ENCODE peak calls at places on chromosome 7, in five cellular contexts. J, Y, U, P and V are unnamed samples.
A peak's percentile ranks its signal among the peaks of the same experiment; 100 is the strongest.

GRCh38 chr7:91929463-91929862 is 11.2 kb upstream of the AKAP9 start:
- DNase-seq in J (no peak), Y (no peak), U (no peak), P (no peak), V (no peak)

GRCh38 chr7:134546903-134547737 is 1.8 kb upstream of the AKR1B15 start:
- DNase-seq in J (no peak), Y (peak; percentile 46), U (peak; percentile 80), P (peak; percentile 82), V (peak; percentile 60)

GRCh38 chr7:155618708-155619633 is 25.5 kb upstream of the RBM33 start:
- DNase-seq in J (peak; percentile 95), Y (no peak), U (no peak), P (no peak), V (no peak)

GRCh38 chr7:46145412-46145811 is 224.3 kb upstream of the IGFBP3 start:
- DNase-seq in J (no peak), Y (no peak), U (no peak), P (peak; percentile 49), V (no peak)

GRCh38 chr7:41573017-41573416 is 129.9 kb downstream of the INHBA start:
- DNase-seq in J (no peak), Y (no peak), U (no peak), P (no peak), V (no peak)

GRCh38 chr7:105768898-105769507 is 107.4 kb downstream of the ATXN7L1 start:
- DNase-seq in J (no peak), Y (no peak), U (no peak), P (no peak), V (no peak)

GRCh38 chr7:102220929-102221850 is 65.5 kb upstream of the SH2B2 start:
- DNase-seq in J (no peak), Y (no peak), U (no peak), P (no peak), V (no peak)

GRCh38 chr7:1097120-1097504 is 9.2 kb downstream of the GPER1 start:
- DNase-seq in J (no peak), Y (no peak), U (no peak), P (no peak), V (no peak)

GRCh38 chr7:65976659-65977196 is 5.3 kb downstream of the GUSB start:
- DNase-seq in J (no peak), Y (no peak), U (no peak), P (no peak), V (no peak)

GRCh38 chr7:127322351-127322750 is 69.6 kb upstream of the GRM8 start:
- DNase-seq in J (no peak), Y (peak; percentile 16), U (no peak), P (no peak), V (no peak)

GRCh38 chr7:122166708-122167107 is 22.7 kb upstream of the AASS start:
- DNase-seq in J (no peak), Y (no peak), U (no peak), P (no peak), V (no peak)

GRCh38 chr7:25167262-25167843 is 42.3 kb upstream of the CYCS start:
- DNase-seq in J (no peak), Y (no peak), U (no peak), P (no peak), V (no peak)

GRCh38 chr7:528451-528850 is 8.8 kb upstream of the PDGFA start:
- DNase-seq in J (no peak), Y (no peak), U (no peak), P (no peak), V (no peak)

GRCh38 chr7:13067036-13067435 is 379.6 kb downstream of the ARL4A start:
- DNase-seq in J (no peak), Y (no peak), U (no peak), P (no peak), V (no peak)